ENCODE peak calls at places on chromosomes 11 and 22, in nine cellular contexts. One of them, this sample, is unnamed.

GRCh38 chr22:30017375-30017774 is 62.9 kb upstream of the HORMAD2 start:
- DNase-seq in GM04504: no peak
- DNase-seq in GM20000: no peak
- DNase-seq in left ventricle myocardium inferior: no peak
- DNase-seq in stimulated activated CD4-positive, alpha-beta T cell treated with anti-CD3 and anti-CD28 coated beads, TNF-alpha, amount 100 ng/mL, for 24 hours: no peak
- DNase-seq in stimulated activated CD8-positive, alpha-beta memory T cell treated with anti-CD3 and anti-CD28 coated beads, Interleukin-4, amount 100 ng/mL, for 24 hours: no peak
- DNase-seq in activated CD4-positive, alpha-beta T cell treated with anti-CD3 and anti-CD28 coated beads, Interleukin-2, amount 50 U/mL, for 48 hours: no peak
- DNase-seq in LNCaP clone FGC: no peak
- DNase-seq in HFFc6: peak
- DNase-seq in this sample: no peak

GRCh38 chr22:46023558-46023981 is 46.6 kb upstream of the WNT7B start:
- DNase-seq in GM04504: no peak
- DNase-seq in GM20000: no peak
- DNase-seq in left ventricle myocardium inferior: peak
- DNase-seq in stimulated activated CD4-positive, alpha-beta T cell treated with anti-CD3 and anti-CD28 coated beads, TNF-alpha, amount 100 ng/mL, for 24 hours: no peak
- DNase-seq in stimulated activated CD8-positive, alpha-beta memory T cell treated with anti-CD3 and anti-CD28 coated beads, Interleukin-4, amount 100 ng/mL, for 24 hours: no peak
- DNase-seq in activated CD4-positive, alpha-beta T cell treated with anti-CD3 and anti-CD28 coated beads, Interleukin-2, amount 50 U/mL, for 48 hours: no peak
- DNase-seq in LNCaP clone FGC: no peak
- DNase-seq in HFFc6: no peak
- DNase-seq in this sample: no peak

GRCh38 chr11:9028591-9028990 is 24.8 kb upstream of the NRIP3 start:
- DNase-seq in GM04504: no peak
- DNase-seq in GM20000: no peak
- DNase-seq in left ventricle myocardium inferior: no peak
- DNase-seq in stimulated activated CD4-positive, alpha-beta T cell treated with anti-CD3 and anti-CD28 coated beads, TNF-alpha, amount 100 ng/mL, for 24 hours: no peak
- DNase-seq in stimulated activated CD8-positive, alpha-beta memory T cell treated with anti-CD3 and anti-CD28 coated beads, Interleukin-4, amount 100 ng/mL, for 24 hours: no peak
- DNase-seq in activated CD4-positive, alpha-beta T cell treated with anti-CD3 and anti-CD28 coated beads, Interleukin-2, amount 50 U/mL, for 48 hours: no peak
- DNase-seq in LNCaP clone FGC: no peak
- DNase-seq in HFFc6: no peak
- DNase-seq in this sample: no peak

GRCh38 chr11:102810943-102811528 is 13.1 kb upstream of the MMP1 start:
- DNase-seq in GM04504: no peak
- DNase-seq in GM20000: no peak
- DNase-seq in left ventricle myocardium inferior: no peak
- DNase-seq in stimulated activated CD4-positive, alpha-beta T cell treated with anti-CD3 and anti-CD28 coated beads, TNF-alpha, amount 100 ng/mL, for 24 hours: no peak
- DNase-seq in stimulated activated CD8-positive, alpha-beta memory T cell treated with anti-CD3 and anti-CD28 coated beads, Interleukin-4, amount 100 ng/mL, for 24 hours: no peak
- DNase-seq in activated CD4-positive, alpha-beta T cell treated with anti-CD3 and anti-CD28 coated beads, Interleukin-2, amount 50 U/mL, for 48 hours: no peak
- DNase-seq in LNCaP clone FGC: peak
- DNase-seq in HFFc6: peak
- DNase-seq in this sample: no peak

GRCh38 chr11:128796275-128796674 is 70.8 kb downstream of the KCNJ1 start:
- DNase-seq in GM04504: no peak
- DNase-seq in GM20000: peak
- DNase-seq in left ventricle myocardium inferior: no peak
- DNase-seq in stimulated activated CD4-positive, alpha-beta T cell treated with anti-CD3 and anti-CD28 coated beads, TNF-alpha, amount 100 ng/mL, for 24 hours: no peak
- DNase-seq in stimulated activated CD8-positive, alpha-beta memory T cell treated with anti-CD3 and anti-CD28 coated beads, Interleukin-4, amount 100 ng/mL, for 24 hours: no peak
- DNase-seq in activated CD4-positive, alpha-beta T cell treated with anti-CD3 and anti-CD28 coated beads, Interleukin-2, amount 50 U/mL, for 48 hours: no peak
- DNase-seq in LNCaP clone FGC: no peak
- DNase-seq in HFFc6: peak
- DNase-seq in this sample: no peak

GRCh38 chr11:19845633-19846032 is 133.0 kb downstream of the NAV2 start:
- DNase-seq in GM04504: no peak
- DNase-seq in GM20000: no peak
- DNase-seq in left ventricle myocardium inferior: no peak
- DNase-seq in stimulated activated CD4-positive, alpha-beta T cell treated with anti-CD3 and anti-CD28 coated beads, TNF-alpha, amount 100 ng/mL, for 24 hours: no peak
- DNase-seq in stimulated activated CD8-positive, alpha-beta memory T cell treated with anti-CD3 and anti-CD28 coated beads, Interleukin-4, amount 100 ng/mL, for 24 hours: no peak
- DNase-seq in activated CD4-positive, alpha-beta T cell treated with anti-CD3 and anti-CD28 coated beads, Interleukin-2, amount 50 U/mL, for 48 hours: no peak
- DNase-seq in LNCaP clone FGC: no peak
- DNase-seq in HFFc6: no peak
- DNase-seq in this sample: no peak

GRCh38 chr11:133608496-133608895 is 76.2 kb upstream of the OPCML start:
- DNase-seq in GM04504: no peak
- DNase-seq in GM20000: no peak
- DNase-seq in left ventricle myocardium inferior: no peak
- DNase-seq in stimulated activated CD4-positive, alpha-beta T cell treated with anti-CD3 and anti-CD28 coated beads, TNF-alpha, amount 100 ng/mL, for 24 hours: no peak
- DNase-seq in stimulated activated CD8-positive, alpha-beta memory T cell treated with anti-CD3 and anti-CD28 coated beads, Interleukin-4, amount 100 ng/mL, for 24 hours: no peak
- DNase-seq in activated CD4-positive, alpha-beta T cell treated with anti-CD3 and anti-CD28 coated beads, Interleukin-2, amount 50 U/mL, for 48 hours: no peak
- DNase-seq in LNCaP clone FGC: no peak
- DNase-seq in HFFc6: no peak
- DNase-seq in this sample: no peak

GRCh38 chr11:103970850-103971249 is 65.6 kb upstream of the DDI1 start:
- DNase-seq in GM04504: no peak
- DNase-seq in GM20000: no peak
- DNase-seq in left ventricle myocardium inferior: no peak
- DNase-seq in stimulated activated CD4-positive, alpha-beta T cell treated with anti-CD3 and anti-CD28 coated beads, TNF-alpha, amount 100 ng/mL, for 24 hours: no peak
- DNase-seq in stimulated activated CD8-positive, alpha-beta memory T cell treated with anti-CD3 and anti-CD28 coated beads, Interleukin-4, amount 100 ng/mL, for 24 hours: no peak
- DNase-seq in activated CD4-positive, alpha-beta T cell treated with anti-CD3 and anti-CD28 coated beads, Interleukin-2, amount 50 U/mL, for 48 hours: no peak
- DNase-seq in LNCaP clone FGC: no peak
- DNase-seq in HFFc6: no peak
- DNase-seq in this sample: no peak

GRCh38 chr11:75589933-75590332 is 27.9 kb downstream of the SERPINH1 start:
- DNase-seq in GM04504: no peak
- DNase-seq in GM20000: no peak
- DNase-seq in left ventricle myocardium inferior: peak
- DNase-seq in stimulated activated CD4-positive, alpha-beta T cell treated with anti-CD3 and anti-CD28 coated beads, TNF-alpha, amount 100 ng/mL, for 24 hours: no peak
- DNase-seq in stimulated activated CD8-positive, alpha-beta memory T cell treated with anti-CD3 and anti-CD28 coated beads, Interleukin-4, amount 100 ng/mL, for 24 hours: no peak
- DNase-seq in activated CD4-positive, alpha-beta T cell treated with anti-CD3 and anti-CD28 coated beads, Interleukin-2, amount 50 U/mL, for 48 hours: no peak
- DNase-seq in LNCaP clone FGC: no peak
- DNase-seq in HFFc6: no peak
- DNase-seq in this sample: no peak

GRCh38 chr11:125626381-125626950 is 1.5 kb downstream of the CHEK1 start:
- DNase-seq in GM04504: no peak
- DNase-seq in GM20000: peak
- DNase-seq in left ventricle myocardium inferior: no peak
- DNase-seq in stimulated activated CD4-positive, alpha-beta T cell treated with anti-CD3 and anti-CD28 coated beads, TNF-alpha, amount 100 ng/mL, for 24 hours: no peak
- DNase-seq in stimulated activated CD8-positive, alpha-beta memory T cell treated with anti-CD3 and anti-CD28 coated beads, Interleukin-4, amount 100 ng/mL, for 24 hours: peak
- DNase-seq in activated CD4-positive, alpha-beta T cell treated with anti-CD3 and anti-CD28 coated beads, Interleukin-2, amount 50 U/mL, for 48 hours: peak
- DNase-seq in LNCaP clone FGC: peak
- DNase-seq in HFFc6: peak
- DNase-seq in this sample: no peak

GRCh38 chr11:88704505-88704904 is 361.3 kb downstream of the GRM5 start:
- DNase-seq in GM04504: no peak
- DNase-seq in GM20000: no peak
- DNase-seq in left ventricle myocardium inferior: no peak
- DNase-seq in stimulated activated CD4-positive, alpha-beta T cell treated with anti-CD3 and anti-CD28 coated beads, TNF-alpha, amount 100 ng/mL, for 24 hours: no peak
- DNase-seq in stimulated activated CD8-positive, alpha-beta memory T cell treated with anti-CD3 and anti-CD28 coated beads, Interleukin-4, amount 100 ng/mL, for 24 hours: no peak
- DNase-seq in activated CD4-positive, alpha-beta T cell treated with anti-CD3 and anti-CD28 coated beads, Interleukin-2, amount 50 U/mL, for 48 hours: no peak
- DNase-seq in LNCaP clone FGC: no peak
- DNase-seq in HFFc6: no peak
- DNase-seq in this sample: no peak

GRCh38 chr11:70507466-70508230 is 109.3 kb downstream of the CTTN start:
- DNase-seq in GM04504: no peak
- DNase-seq in GM20000: no peak
- DNase-seq in left ventricle myocardium inferior: peak
- DNase-seq in stimulated activated CD4-positive, alpha-beta T cell treated with anti-CD3 and anti-CD28 coated beads, TNF-alpha, amount 100 ng/mL, for 24 hours: no peak
- DNase-seq in stimulated activated CD8-positive, alpha-beta memory T cell treated with anti-CD3 and anti-CD28 coated beads, Interleukin-4, amount 100 ng/mL, for 24 hours: no peak
- DNase-seq in activated CD4-positive, alpha-beta T cell treated with anti-CD3 and anti-CD28 coated beads, Interleukin-2, amount 50 U/mL, for 48 hours: no peak
- DNase-seq in LNCaP clone FGC: no peak
- DNase-seq in HFFc6: no peak
- DNase-seq in this sample: no peak

GRCh38 chr11:18761144-18761543 is 30.5 kb downstream of the PTPN5 start:
- DNase-seq in GM04504: no peak
- DNase-seq in GM20000: no peak
- DNase-seq in left ventricle myocardium inferior: no peak
- DNase-seq in stimulated activated CD4-positive, alpha-beta T cell treated with anti-CD3 and anti-CD28 coated beads, TNF-alpha, amount 100 ng/mL, for 24 hours: no peak
- DNase-seq in stimulated activated CD8-positive, alpha-beta memory T cell treated with anti-CD3 and anti-CD28 coated beads, Interleukin-4, amount 100 ng/mL, for 24 hours: no peak
- DNase-seq in activated CD4-positive, alpha-beta T cell treated with anti-CD3 and anti-CD28 coated beads, Interleukin-2, amount 50 U/mL, for 48 hours: no peak
- DNase-seq in LNCaP clone FGC: no peak
- DNase-seq in HFFc6: no peak
- DNase-seq in this sample: no peak

GRCh38 chr11:47185305-47186075 is 744 bp downstream of the PACSIN3 start:
- DNase-seq in GM04504: no peak
- DNase-seq in GM20000: no peak
- DNase-seq in left ventricle myocardium inferior: peak
- DNase-seq in stimulated activated CD4-positive, alpha-beta T cell treated with anti-CD3 and anti-CD28 coated beads, TNF-alpha, amount 100 ng/mL, for 24 hours: peak
- DNase-seq in stimulated activated CD8-positive, alpha-beta memory T cell treated with anti-CD3 and anti-CD28 coated beads, Interleukin-4, amount 100 ng/mL, for 24 hours: no peak
- DNase-seq in activated CD4-positive, alpha-beta T cell treated with anti-CD3 and anti-CD28 coated beads, Interleukin-2, amount 50 U/mL, for 48 hours: peak
- DNase-seq in LNCaP clone FGC: no peak
- DNase-seq in HFFc6: peak
- DNase-seq in this sample: no peak

GRCh38 chr22:16866167-16866566 is 41.0 kb upstream of the XKR3 start:
- DNase-seq in GM04504: no peak
- DNase-seq in GM20000: no peak
- DNase-seq in left ventricle myocardium inferior: no peak
- DNase-seq in stimulated activated CD4-positive, alpha-beta T cell treated with anti-CD3 and anti-CD28 coated beads, TNF-alpha, amount 100 ng/mL, for 24 hours: no peak
- DNase-seq in stimulated activated CD8-positive, alpha-beta memory T cell treated with anti-CD3 and anti-CD28 coated beads, Interleukin-4, amount 100 ng/mL, for 24 hours: no peak
- DNase-seq in activated CD4-positive, alpha-beta T cell treated with anti-CD3 and anti-CD28 coated beads, Interleukin-2, amount 50 U/mL, for 48 hours: no peak
- DNase-seq in LNCaP clone FGC: no peak
- DNase-seq in HFFc6: no peak
- DNase-seq in this sample: peak

GRCh38 chr11:82494988-82495432 is 238.7 kb downstream of the FAM181B start:
- DNase-seq in GM04504: no peak
- DNase-seq in GM20000: no peak
- DNase-seq in left ventricle myocardium inferior: no peak
- DNase-seq in stimulated activated CD4-positive, alpha-beta T cell treated with anti-CD3 and anti-CD28 coated beads, TNF-alpha, amount 100 ng/mL, for 24 hours: no peak
- DNase-seq in stimulated activated CD8-positive, alpha-beta memory T cell treated with anti-CD3 and anti-CD28 coated beads, Interleukin-4, amount 100 ng/mL, for 24 hours: no peak
- DNase-seq in activated CD4-positive, alpha-beta T cell treated with anti-CD3 and anti-CD28 coated beads, Interleukin-2, amount 50 U/mL, for 48 hours: no peak
- DNase-seq in LNCaP clone FGC: peak
- DNase-seq in HFFc6: no peak
- DNase-seq in this sample: no peak

GRCh38 chr11:65987336-65987735 is 14.6 kb downstream of the EIF1AD start:
- DNase-seq in GM04504: no peak
- DNase-seq in GM20000: no peak
- DNase-seq in left ventricle myocardium inferior: no peak
- DNase-seq in stimulated activated CD4-positive, alpha-beta T cell treated with anti-CD3 and anti-CD28 coated beads, TNF-alpha, amount 100 ng/mL, for 24 hours: no peak
- DNase-seq in stimulated activated CD8-positive, alpha-beta memory T cell treated with anti-CD3 and anti-CD28 coated beads, Interleukin-4, amount 100 ng/mL, for 24 hours: no peak
- DNase-seq in activated CD4-positive, alpha-beta T cell treated with anti-CD3 and anti-CD28 coated beads, Interleukin-2, amount 50 U/mL, for 48 hours: no peak
- DNase-seq in LNCaP clone FGC: no peak
- DNase-seq in HFFc6: no peak
- DNase-seq in this sample: no peak

GRCh38 chr11:12826441-12826840 is 152.2 kb downstream of the TEAD1 start:
- DNase-seq in GM04504: no peak
- DNase-seq in GM20000: no peak
- DNase-seq in left ventricle myocardium inferior: no peak
- DNase-seq in stimulated activated CD4-positive, alpha-beta T cell treated with anti-CD3 and anti-CD28 coated beads, TNF-alpha, amount 100 ng/mL, for 24 hours: no peak
- DNase-seq in stimulated activated CD8-positive, alpha-beta memory T cell treated with anti-CD3 and anti-CD28 coated beads, Interleukin-4, amount 100 ng/mL, for 24 hours: no peak
- DNase-seq in activated CD4-positive, alpha-beta T cell treated with anti-CD3 and anti-CD28 coated beads, Interleukin-2, amount 50 U/mL, for 48 hours: no peak
- DNase-seq in LNCaP clone FGC: no peak
- DNase-seq in HFFc6: no peak
- DNase-seq in this sample: no peak

GRCh38 chr11:99509863-99510262 is 489.1 kb downstream of the CNTN5 start:
- DNase-seq in GM04504: no peak
- DNase-seq in GM20000: no peak
- DNase-seq in left ventricle myocardium inferior: no peak
- DNase-seq in stimulated activated CD4-positive, alpha-beta T cell treated with anti-CD3 and anti-CD28 coated beads, TNF-alpha, amount 100 ng/mL, for 24 hours: no peak
- DNase-seq in stimulated activated CD8-positive, alpha-beta memory T cell treated with anti-CD3 and anti-CD28 coated beads, Interleukin-4, amount 100 ng/mL, for 24 hours: no peak
- DNase-seq in activated CD4-positive, alpha-beta T cell treated with anti-CD3 and anti-CD28 coated beads, Interleukin-2, amount 50 U/mL, for 48 hours: no peak
- DNase-seq in LNCaP clone FGC: no peak
- DNase-seq in HFFc6: no peak
- DNase-seq in this sample: no peak

GRCh38 chr11:106156290-106156937 is 79.0 kb downstream of the AASDHPPT start:
- DNase-seq in GM04504: peak
- DNase-seq in GM20000: peak
- DNase-seq in left ventricle myocardium inferior: no peak
- DNase-seq in stimulated activated CD4-positive, alpha-beta T cell treated with anti-CD3 and anti-CD28 coated beads, TNF-alpha, amount 100 ng/mL, for 24 hours: no peak
- DNase-seq in stimulated activated CD8-positive, alpha-beta memory T cell treated with anti-CD3 and anti-CD28 coated beads, Interleukin-4, amount 100 ng/mL, for 24 hours: no peak
- DNase-seq in activated CD4-positive, alpha-beta T cell treated with anti-CD3 and anti-CD28 coated beads, Interleukin-2, amount 50 U/mL, for 48 hours: no peak
- DNase-seq in LNCaP clone FGC: peak
- DNase-seq in HFFc6: peak
- DNase-seq in this sample: peak

GRCh38 chr22:47392729-47393128 is 630.3 kb downstream of the TBC1D22A start:
- DNase-seq in GM04504: no peak
- DNase-seq in GM20000: no peak
- DNase-seq in left ventricle myocardium inferior: no peak
- DNase-seq in stimulated activated CD4-positive, alpha-beta T cell treated with anti-CD3 and anti-CD28 coated beads, TNF-alpha, amount 100 ng/mL, for 24 hours: no peak
- DNase-seq in stimulated activated CD8-positive, alpha-beta memory T cell treated with anti-CD3 and anti-CD28 coated beads, Interleukin-4, amount 100 ng/mL, for 24 hours: no peak
- DNase-seq in activated CD4-positive, alpha-beta T cell treated with anti-CD3 and anti-CD28 coated beads, Interleukin-2, amount 50 U/mL, for 48 hours: no peak
- DNase-seq in LNCaP clone FGC: no peak
- DNase-seq in HFFc6: no peak
- DNase-seq in this sample: no peak

GRCh38 chr11:5600374-5600851 is 4.0 kb downstream of the TRIM6 start:
- DNase-seq in GM04504: no peak
- DNase-seq in GM20000: peak
- DNase-seq in left ventricle myocardium inferior: peak
- DNase-seq in stimulated activated CD4-positive, alpha-beta T cell treated with anti-CD3 and anti-CD28 coated beads, TNF-alpha, amount 100 ng/mL, for 24 hours: peak
- DNase-seq in stimulated activated CD8-positive, alpha-beta memory T cell treated with anti-CD3 and anti-CD28 coated beads, Interleukin-4, amount 100 ng/mL, for 24 hours: peak
- DNase-seq in activated CD4-positive, alpha-beta T cell treated with anti-CD3 and anti-CD28 coated beads, Interleukin-2, amount 50 U/mL, for 48 hours: peak
- DNase-seq in LNCaP clone FGC: peak
- DNase-seq in HFFc6: peak
- DNase-seq in this sample: no peak

GRCh38 chr22:42856179-42856864 is 751 bp downstream of the ARFGAP3 start:
- DNase-seq in GM04504: no peak
- DNase-seq in GM20000: no peak
- DNase-seq in left ventricle myocardium inferior: peak
- DNase-seq in stimulated activated CD4-positive, alpha-beta T cell treated with anti-CD3 and anti-CD28 coated beads, TNF-alpha, amount 100 ng/mL, for 24 hours: peak
- DNase-seq in stimulated activated CD8-positive, alpha-beta memory T cell treated with anti-CD3 and anti-CD28 coated beads, Interleukin-4, amount 100 ng/mL, for 24 hours: peak
- DNase-seq in activated CD4-positive, alpha-beta T cell treated with anti-CD3 and anti-CD28 coated beads, Interleukin-2, amount 50 U/mL, for 48 hours: peak
- DNase-seq in LNCaP clone FGC: no peak
- DNase-seq in HFFc6: no peak
- DNase-seq in this sample: no peak

GRCh38 chr22:46758867-46759290 is 3.6 kb upstream of the TBC1D22A start:
- DNase-seq in GM04504: no peak
- DNase-seq in GM20000: peak
- DNase-seq in left ventricle myocardium inferior: no peak
- DNase-seq in stimulated activated CD4-positive, alpha-beta T cell treated with anti-CD3 and anti-CD28 coated beads, TNF-alpha, amount 100 ng/mL, for 24 hours: peak
- DNase-seq in stimulated activated CD8-positive, alpha-beta memory T cell treated with anti-CD3 and anti-CD28 coated beads, Interleukin-4, amount 100 ng/mL, for 24 hours: peak
- DNase-seq in activated CD4-positive, alpha-beta T cell treated with anti-CD3 and anti-CD28 coated beads, Interleukin-2, amount 50 U/mL, for 48 hours: peak
- DNase-seq in LNCaP clone FGC: no peak
- DNase-seq in HFFc6: peak
- DNase-seq in this sample: no peak

GRCh38 chr11:33375688-33376311 is 118.6 kb downstream of the HIPK3 start:
- DNase-seq in GM04504: no peak
- DNase-seq in GM20000: peak
- DNase-seq in left ventricle myocardium inferior: no peak
- DNase-seq in stimulated activated CD4-positive, alpha-beta T cell treated with anti-CD3 and anti-CD28 coated beads, TNF-alpha, amount 100 ng/mL, for 24 hours: no peak
- DNase-seq in stimulated activated CD8-positive, alpha-beta memory T cell treated with anti-CD3 and anti-CD28 coated beads, Interleukin-4, amount 100 ng/mL, for 24 hours: no peak
- DNase-seq in activated CD4-positive, alpha-beta T cell treated with anti-CD3 and anti-CD28 coated beads, Interleukin-2, amount 50 U/mL, for 48 hours: peak
- DNase-seq in LNCaP clone FGC: no peak
- DNase-seq in HFFc6: no peak
- DNase-seq in this sample: no peak

GRCh38 chr11:95791385-95792033 is 1.2 kb downstream of the CEP57 start:
- DNase-seq in GM04504: no peak
- DNase-seq in GM20000: no peak
- DNase-seq in left ventricle myocardium inferior: no peak
- DNase-seq in stimulated activated CD4-positive, alpha-beta T cell treated with anti-CD3 and anti-CD28 coated beads, TNF-alpha, amount 100 ng/mL, for 24 hours: no peak
- DNase-seq in stimulated activated CD8-positive, alpha-beta memory T cell treated with anti-CD3 and anti-CD28 coated beads, Interleukin-4, amount 100 ng/mL, for 24 hours: no peak
- DNase-seq in activated CD4-positive, alpha-beta T cell treated with anti-CD3 and anti-CD28 coated beads, Interleukin-2, amount 50 U/mL, for 48 hours: no peak
- DNase-seq in LNCaP clone FGC: no peak
- DNase-seq in HFFc6: no peak
- DNase-seq in this sample: no peak

GRCh38 chr22:44336962-44337657 is 24.4 kb upstream of the SHISAL1 start:
- DNase-seq in GM04504: no peak
- DNase-seq in GM20000: no peak
- DNase-seq in left ventricle myocardium inferior: no peak
- DNase-seq in stimulated activated CD4-positive, alpha-beta T cell treated with anti-CD3 and anti-CD28 coated beads, TNF-alpha, amount 100 ng/mL, for 24 hours: no peak
- DNase-seq in stimulated activated CD8-positive, alpha-beta memory T cell treated with anti-CD3 and anti-CD28 coated beads, Interleukin-4, amount 100 ng/mL, for 24 hours: no peak
- DNase-seq in activated CD4-positive, alpha-beta T cell treated with anti-CD3 and anti-CD28 coated beads, Interleukin-2, amount 50 U/mL, for 48 hours: no peak
- DNase-seq in LNCaP clone FGC: no peak
- DNase-seq in HFFc6: no peak
- DNase-seq in this sample: no peak

GRCh38 chr22:37843746-37844089 is 416 bp downstream of the ANKRD54 start:
- DNase-seq in GM04504: no peak
- DNase-seq in GM20000: peak
- DNase-seq in left ventricle myocardium inferior: peak
- DNase-seq in stimulated activated CD4-positive, alpha-beta T cell treated with anti-CD3 and anti-CD28 coated beads, TNF-alpha, amount 100 ng/mL, for 24 hours: peak
- DNase-seq in stimulated activated CD8-positive, alpha-beta memory T cell treated with anti-CD3 and anti-CD28 coated beads, Interleukin-4, amount 100 ng/mL, for 24 hours: peak
- DNase-seq in activated CD4-positive, alpha-beta T cell treated with anti-CD3 and anti-CD28 coated beads, Interleukin-2, amount 50 U/mL, for 48 hours: peak
- DNase-seq in LNCaP clone FGC: no peak
- DNase-seq in HFFc6: no peak
- DNase-seq in this sample: no peak

GRCh38 chr11:84290647-84291046 is 1004.5 kb upstream of the CCDC90B start:
- DNase-seq in GM04504: no peak
- DNase-seq in GM20000: no peak
- DNase-seq in left ventricle myocardium inferior: no peak
- DNase-seq in stimulated activated CD4-positive, alpha-beta T cell treated with anti-CD3 and anti-CD28 coated beads, TNF-alpha, amount 100 ng/mL, for 24 hours: no peak
- DNase-seq in stimulated activated CD8-positive, alpha-beta memory T cell treated with anti-CD3 and anti-CD28 coated beads, Interleukin-4, amount 100 ng/mL, for 24 hours: no peak
- DNase-seq in activated CD4-positive, alpha-beta T cell treated with anti-CD3 and anti-CD28 coated beads, Interleukin-2, amount 50 U/mL, for 48 hours: no peak
- DNase-seq in LNCaP clone FGC: no peak
- DNase-seq in HFFc6: no peak
- DNase-seq in this sample: no peak

GRCh38 chr11:12017243-12017678 is 8.8 kb upstream of the DKK3 start:
- DNase-seq in GM04504: no peak
- DNase-seq in GM20000: no peak
- DNase-seq in left ventricle myocardium inferior: no peak
- DNase-seq in stimulated activated CD4-positive, alpha-beta T cell treated with anti-CD3 and anti-CD28 coated beads, TNF-alpha, amount 100 ng/mL, for 24 hours: no peak
- DNase-seq in stimulated activated CD8-positive, alpha-beta memory T cell treated with anti-CD3 and anti-CD28 coated beads, Interleukin-4, amount 100 ng/mL, for 24 hours: no peak
- DNase-seq in activated CD4-positive, alpha-beta T cell treated with anti-CD3 and anti-CD28 coated beads, Interleukin-2, amount 50 U/mL, for 48 hours: no peak
- DNase-seq in LNCaP clone FGC: no peak
- DNase-seq in HFFc6: peak
- DNase-seq in this sample: no peak

GRCh38 chr11:65643971-65644370 is 6.1 kb downstream of the SIPA1 start:
- DNase-seq in GM04504: no peak
- DNase-seq in GM20000: no peak
- DNase-seq in left ventricle myocardium inferior: no peak
- DNase-seq in stimulated activated CD4-positive, alpha-beta T cell treated with anti-CD3 and anti-CD28 coated beads, TNF-alpha, amount 100 ng/mL, for 24 hours: peak
- DNase-seq in stimulated activated CD8-positive, alpha-beta memory T cell treated with anti-CD3 and anti-CD28 coated beads, Interleukin-4, amount 100 ng/mL, for 24 hours: no peak
- DNase-seq in activated CD4-positive, alpha-beta T cell treated with anti-CD3 and anti-CD28 coated beads, Interleukin-2, amount 50 U/mL, for 48 hours: peak
- DNase-seq in LNCaP clone FGC: no peak
- DNase-seq in HFFc6: no peak
- DNase-seq in this sample: no peak

This sample was measured in AG09319.